ENCODE peak calls at places on chromosomes 16 and 17, in eight cellular contexts. M, Z, O, Q, H, R, J and D are unnamed samples.

GRCh38 chr16:78184554-78185183 is 85.2 kb downstream of the WWOX start:
- DNase-seq in M (no peak), Z (no peak), O (no peak), Q (no peak), H (no peak), R (no peak), J (no peak), D (no peak)

GRCh38 chr16:72051818-72052217 is 2.5 kb upstream of the HP start:
- DNase-seq in M (no peak), Z (no peak), O (no peak), Q (no peak), H (no peak), R (no peak), J (no peak), D (no peak)

GRCh38 chr16:8716592-8716991 is 42.2 kb downstream of the ABAT start:
- DNase-seq in M (peak), Z (peak), O (no peak), Q (no peak), H (no peak), R (no peak), J (no peak), D (no peak)

GRCh38 chr17:16987830-16988601 is 16.1 kb upstream of the TNFRSF13B start:
- DNase-seq in M (peak), Z (peak), O (peak), Q (peak), H (peak), R (no peak), J (peak), D (peak)

GRCh38 chr16:62036101-62036806 is at the start of gene CDH8:
- DNase-seq in M (peak), Z (peak), O (no peak), Q (no peak), H (no peak), R (no peak), J (no peak), D (no peak)

GRCh38 chr17:28878981-28879380 is 18.6 kb downstream of the FLOT2 start:
- DNase-seq in M (no peak), Z (peak), O (peak), Q (peak), H (no peak), R (no peak), J (no peak), D (no peak)

GRCh38 chr16:68492501-68493411 is 44.4 kb upstream of the SMPD3 start:
- DNase-seq in M (no peak), Z (no peak), O (no peak), Q (no peak), H (no peak), R (peak), J (no peak), D (no peak)

GRCh38 chr17:68302666-68303065 is 11.4 kb downstream of the ARSG start:
- DNase-seq in M (no peak), Z (no peak), O (no peak), Q (no peak), H (no peak), R (no peak), J (no peak), D (no peak)

GRCh38 chr17:4033751-4034251 is 69.6 kb upstream of the ATP2A3 start:
- DNase-seq in M (no peak), Z (no peak), O (no peak), Q (no peak), H (no peak), R (peak), J (no peak), D (no peak)

GRCh38 chr16:71412270-71413160 is 29.3 kb downstream of the TLE7 start:
- DNase-seq in M (peak), Z (peak), O (peak), Q (peak), H (peak), R (peak), J (peak), D (peak)

GRCh38 chr17:10295728-10296343 is 77.0 kb downstream of the MYH13 start:
- DNase-seq in M (no peak), Z (peak), O (peak), Q (peak), H (no peak), R (peak), J (no peak), D (peak)

GRCh38 chr16:12327971-12328726 is 351.6 kb downstream of the SNX29 start:
- DNase-seq in M (no peak), Z (no peak), O (no peak), Q (no peak), H (no peak), R (no peak), J (no peak), D (no peak)

GRCh38 chr16:12061336-12062055 is 85.0 kb downstream of the SNX29 start:
- DNase-seq in M (peak), Z (peak), O (no peak), Q (no peak), H (no peak), R (no peak), J (no peak), D (no peak)

GRCh38 chr17:21288581-21289017 is 4.1 kb downstream of the MAP2K3 start:
- DNase-seq in M (no peak), Z (no peak), O (peak), Q (no peak), H (no peak), R (no peak), J (no peak), D (no peak)

GRCh38 chr16:83441523-83441922 is 366.3 kb upstream of the HSBP1 start:
- DNase-seq in M (no peak), Z (peak), O (no peak), Q (no peak), H (no peak), R (no peak), J (no peak), D (no peak)

GRCh38 chr17:79911430-79912399 is 72.5 kb upstream of the CBX4 start:
- DNase-seq in M (no peak), Z (no peak), O (no peak), Q (no peak), H (no peak), R (no peak), J (no peak), D (no peak)

GRCh38 chr17:9842057-9842758 is 16.5 kb downstream of the GLP2R start:
- DNase-seq in M (peak), Z (no peak), O (no peak), Q (peak), H (no peak), R (no peak), J (no peak), D (peak)

GRCh38 chr17:79354173-79354820 is 256.6 kb downstream of the RBFOX3 start:
- DNase-seq in M (no peak), Z (no peak), O (no peak), Q (no peak), H (no peak), R (no peak), J (no peak), D (no peak)

GRCh38 chr17:32502710-32503109 is 15.9 kb downstream of the CDK5R1 start:
- DNase-seq in M (no peak), Z (no peak), O (no peak), Q (no peak), H (no peak), R (no peak), J (no peak), D (no peak)

GRCh38 chr16:53281859-53282258 is 152.4 kb upstream of the RBL2 start:
- DNase-seq in M (no peak), Z (no peak), O (no peak), Q (no peak), H (no peak), R (no peak), J (no peak), D (no peak)

GRCh38 chr17:57403241-57403640 is 146.9 kb downstream of the MSI2 start:
- DNase-seq in M (no peak), Z (no peak), O (no peak), Q (no peak), H (no peak), R (no peak), J (no peak), D (no peak)

GRCh38 chr17:9577402-9577709 is 914 bp downstream of the CFAP52 start:
- DNase-seq in M (no peak), Z (no peak), O (no peak), Q (peak), H (no peak), R (no peak), J (no peak), D (no peak)

GRCh38 chr17:1222321-1222720 is 42.5 kb upstream of the ABR start:
- DNase-seq in M (no peak), Z (peak), O (no peak), Q (no peak), H (no peak), R (no peak), J (no peak), D (no peak)

GRCh38 chr16:84022641-84023040 is 20.0 kb downstream of the SLC38A8 start:
- DNase-seq in M (no peak), Z (no peak), O (no peak), Q (no peak), H (no peak), R (no peak), J (no peak), D (no peak)

GRCh38 chr16:49592507-49593422 is 219.2 kb downstream of the C16orf78 start:
- DNase-seq in M (no peak), Z (no peak), O (peak), Q (peak), H (peak), R (peak), J (peak), D (no peak)

GRCh38 chr16:86553356-86553755 is 1.7 kb downstream of the MTHFSD start:
- DNase-seq in M (no peak), Z (no peak), O (no peak), Q (no peak), H (no peak), R (no peak), J (no peak), D (no peak)

GRCh38 chr17:1686086-1686485 is 1.4 kb upstream of the PRPF8 start:
- DNase-seq in M (no peak), Z (peak), O (no peak), Q (no peak), H (no peak), R (no peak), J (no peak), D (no peak)

GRCh38 chr17:69501591-69502468 is 87.3 kb downstream of the MAP2K6 start:
- DNase-seq in M (peak), Z (peak), O (peak), Q (peak), H (no peak), R (peak), J (no peak), D (no peak)